ENCODE peak calls at places on chromosomes 3 and 15, in nine cellular contexts. One of them, this sample, is unnamed.

GRCh38 chr3:86711634-86712033 is 279.3 kb downstream of the VGLL3 start:
- DNase-seq in stimulated activated CD4-positive, alpha-beta T cell treated with anti-CD3 and anti-CD28 coated beads, Interleukin-1b, Interleukin-23, amount 100 ng/mL, for 24 hours: no peak
- DNase-seq in KBM-7: no peak
- DNase-seq in AG08396: no peak
- DNase-seq in hepatocyte: no peak
- DNase-seq in iPS DF 6.9: no peak
- DNase-seq in cardiac fibroblast: no peak
- DNase-seq in bronchial epithelial cell: no peak
- DNase-seq in NCI-H1105: no peak
- DNase-seq in this sample: no peak

GRCh38 chr3:196127308-196128040 is 45.6 kb upstream of the TFRC start:
- DNase-seq in cardiac fibroblast: no peak
- DNase-seq in AG08396: no peak
- DNase-seq in stimulated activated CD4-positive, alpha-beta T cell treated with anti-CD3 and anti-CD28 coated beads, Interleukin-1b, Interleukin-23, amount 100 ng/mL, for 24 hours: no peak
- DNase-seq in KBM-7: peak
- DNase-seq in hepatocyte: peak
- DNase-seq in NCI-H1105: no peak
- DNase-seq in bronchial epithelial cell: peak
- DNase-seq in iPS DF 6.9: no peak
- DNase-seq in this sample: no peak

GRCh38 chr3:171862993-171863521 is 19.9 kb downstream of the TMEM212 start:
- DNase-seq in stimulated activated CD4-positive, alpha-beta T cell treated with anti-CD3 and anti-CD28 coated beads, Interleukin-1b, Interleukin-23, amount 100 ng/mL, for 24 hours: no peak
- DNase-seq in AG08396: peak
- DNase-seq in bronchial epithelial cell: no peak
- DNase-seq in hepatocyte: no peak
- DNase-seq in KBM-7: no peak
- DNase-seq in NCI-H1105: no peak
- DNase-seq in iPS DF 6.9: no peak
- DNase-seq in cardiac fibroblast: peak
- DNase-seq in this sample: no peak

GRCh38 chr15:98727115-98728040 is 79.0 kb downstream of the IGF1R start:
- DNase-seq in NCI-H1105: no peak
- DNase-seq in cardiac fibroblast: peak
- DNase-seq in bronchial epithelial cell: peak
- DNase-seq in stimulated activated CD4-positive, alpha-beta T cell treated with anti-CD3 and anti-CD28 coated beads, Interleukin-1b, Interleukin-23, amount 100 ng/mL, for 24 hours: no peak
- DNase-seq in KBM-7: no peak
- DNase-seq in iPS DF 6.9: no peak
- DNase-seq in hepatocyte: peak
- DNase-seq in AG08396: peak
- DNase-seq in this sample: no peak

GRCh38 chr3:59289836-59290235 is 240.0 kb upstream of the CFAP20DC start:
- DNase-seq in hepatocyte: no peak
- DNase-seq in bronchial epithelial cell: peak
- DNase-seq in AG08396: no peak
- DNase-seq in KBM-7: no peak
- DNase-seq in cardiac fibroblast: no peak
- DNase-seq in NCI-H1105: no peak
- DNase-seq in iPS DF 6.9: no peak
- DNase-seq in stimulated activated CD4-positive, alpha-beta T cell treated with anti-CD3 and anti-CD28 coated beads, Interleukin-1b, Interleukin-23, amount 100 ng/mL, for 24 hours: no peak
- DNase-seq in this sample: no peak

GRCh38 chr15:100695048-100695447 is 92.7 kb downstream of the ASB7 start:
- DNase-seq in stimulated activated CD4-positive, alpha-beta T cell treated with anti-CD3 and anti-CD28 coated beads, Interleukin-1b, Interleukin-23, amount 100 ng/mL, for 24 hours: no peak
- DNase-seq in bronchial epithelial cell: no peak
- DNase-seq in NCI-H1105: no peak
- DNase-seq in AG08396: no peak
- DNase-seq in hepatocyte: no peak
- DNase-seq in iPS DF 6.9: no peak
- DNase-seq in cardiac fibroblast: peak
- DNase-seq in KBM-7: no peak
- DNase-seq in this sample: no peak

GRCh38 chr15:38414351-38414750 is 39.6 kb upstream of the FAM98B start:
- DNase-seq in bronchial epithelial cell: peak
- DNase-seq in KBM-7: peak
- DNase-seq in AG08396: peak
- DNase-seq in iPS DF 6.9: peak
- DNase-seq in stimulated activated CD4-positive, alpha-beta T cell treated with anti-CD3 and anti-CD28 coated beads, Interleukin-1b, Interleukin-23, amount 100 ng/mL, for 24 hours: no peak
- DNase-seq in hepatocyte: peak
- DNase-seq in NCI-H1105: no peak
- DNase-seq in cardiac fibroblast: peak
- DNase-seq in this sample: no peak

GRCh38 chr15:90113166-90113565 is 10.9 kb upstream of the IDH2 start:
- DNase-seq in bronchial epithelial cell: no peak
- DNase-seq in hepatocyte: no peak
- DNase-seq in NCI-H1105: no peak
- DNase-seq in stimulated activated CD4-positive, alpha-beta T cell treated with anti-CD3 and anti-CD28 coated beads, Interleukin-1b, Interleukin-23, amount 100 ng/mL, for 24 hours: no peak
- DNase-seq in iPS DF 6.9: no peak
- DNase-seq in cardiac fibroblast: no peak
- DNase-seq in AG08396: no peak
- DNase-seq in KBM-7: no peak
- DNase-seq in this sample: no peak

GRCh38 chr15:47196057-47196456 is 521.2 kb upstream of the SEMA6D start:
- DNase-seq in AG08396: peak
- DNase-seq in iPS DF 6.9: peak
- DNase-seq in hepatocyte: peak
- DNase-seq in cardiac fibroblast: peak
- DNase-seq in bronchial epithelial cell: peak
- DNase-seq in NCI-H1105: peak
- DNase-seq in stimulated activated CD4-positive, alpha-beta T cell treated with anti-CD3 and anti-CD28 coated beads, Interleukin-1b, Interleukin-23, amount 100 ng/mL, for 24 hours: no peak
- DNase-seq in KBM-7: peak
- DNase-seq in this sample: peak

GRCh38 chr15:91456251-91456718 is 356.2 kb downstream of the SV2B start:
- DNase-seq in cardiac fibroblast: peak
- DNase-seq in iPS DF 6.9: no peak
- DNase-seq in NCI-H1105: no peak
- DNase-seq in KBM-7: no peak
- DNase-seq in bronchial epithelial cell: peak
- DNase-seq in AG08396: no peak
- DNase-seq in hepatocyte: no peak
- DNase-seq in stimulated activated CD4-positive, alpha-beta T cell treated with anti-CD3 and anti-CD28 coated beads, Interleukin-1b, Interleukin-23, amount 100 ng/mL, for 24 hours: no peak
- DNase-seq in this sample: no peak

GRCh38 chr3:42043116-42043796 is 47.9 kb upstream of the TRAK1 start:
- DNase-seq in bronchial epithelial cell: no peak
- DNase-seq in cardiac fibroblast: peak
- DNase-seq in stimulated activated CD4-positive, alpha-beta T cell treated with anti-CD3 and anti-CD28 coated beads, Interleukin-1b, Interleukin-23, amount 100 ng/mL, for 24 hours: no peak
- DNase-seq in AG08396: no peak
- DNase-seq in KBM-7: no peak
- DNase-seq in hepatocyte: peak
- DNase-seq in NCI-H1105: peak
- DNase-seq in iPS DF 6.9: peak
- DNase-seq in this sample: no peak

GRCh38 chr3:3705090-3705775 is 94.0 kb upstream of the LRRN1 start:
- DNase-seq in NCI-H1105: no peak
- DNase-seq in bronchial epithelial cell: no peak
- DNase-seq in cardiac fibroblast: no peak
- DNase-seq in iPS DF 6.9: no peak
- DNase-seq in KBM-7: no peak
- DNase-seq in stimulated activated CD4-positive, alpha-beta T cell treated with anti-CD3 and anti-CD28 coated beads, Interleukin-1b, Interleukin-23, amount 100 ng/mL, for 24 hours: no peak
- DNase-seq in hepatocyte: no peak
- DNase-seq in AG08396: no peak
- DNase-seq in this sample: no peak

GRCh38 chr15:66758844-66759243 is 56.8 kb downstream of the SMAD6 start:
- DNase-seq in iPS DF 6.9: no peak
- DNase-seq in stimulated activated CD4-positive, alpha-beta T cell treated with anti-CD3 and anti-CD28 coated beads, Interleukin-1b, Interleukin-23, amount 100 ng/mL, for 24 hours: no peak
- DNase-seq in bronchial epithelial cell: peak
- DNase-seq in cardiac fibroblast: no peak
- DNase-seq in NCI-H1105: no peak
- DNase-seq in hepatocyte: no peak
- DNase-seq in KBM-7: no peak
- DNase-seq in AG08396: no peak
- DNase-seq in this sample: no peak

GRCh38 chr15:57896114-57896513 is 169.4 kb downstream of the ALDH1A2 start:
- DNase-seq in KBM-7: no peak
- DNase-seq in bronchial epithelial cell: no peak
- DNase-seq in NCI-H1105: no peak
- DNase-seq in hepatocyte: no peak
- DNase-seq in AG08396: no peak
- DNase-seq in cardiac fibroblast: no peak
- DNase-seq in stimulated activated CD4-positive, alpha-beta T cell treated with anti-CD3 and anti-CD28 coated beads, Interleukin-1b, Interleukin-23, amount 100 ng/mL, for 24 hours: no peak
- DNase-seq in iPS DF 6.9: no peak
- DNase-seq in this sample: no peak

GRCh38 chr15:39784638-39785037 is 2.0 kb upstream of the FSIP1 start:
- DNase-seq in iPS DF 6.9: no peak
- DNase-seq in cardiac fibroblast: no peak
- DNase-seq in bronchial epithelial cell: no peak
- DNase-seq in AG08396: no peak
- DNase-seq in hepatocyte: no peak
- DNase-seq in KBM-7: no peak
- DNase-seq in NCI-H1105: no peak
- DNase-seq in stimulated activated CD4-positive, alpha-beta T cell treated with anti-CD3 and anti-CD28 coated beads, Interleukin-1b, Interleukin-23, amount 100 ng/mL, for 24 hours: no peak
- DNase-seq in this sample: no peak

GRCh38 chr15:74835312-74835823 is 7.6 kb downstream of the ULK3 start:
- DNase-seq in stimulated activated CD4-positive, alpha-beta T cell treated with anti-CD3 and anti-CD28 coated beads, Interleukin-1b, Interleukin-23, amount 100 ng/mL, for 24 hours: no peak
- DNase-seq in AG08396: peak
- DNase-seq in cardiac fibroblast: peak
- DNase-seq in iPS DF 6.9: peak
- DNase-seq in KBM-7: peak
- DNase-seq in bronchial epithelial cell: peak
- DNase-seq in hepatocyte: peak
- DNase-seq in NCI-H1105: no peak
- DNase-seq in this sample: no peak

GRCh38 chr3:98565843-98566242 is 27.6 kb downstream of the CPOX start:
- DNase-seq in cardiac fibroblast: no peak
- DNase-seq in iPS DF 6.9: no peak
- DNase-seq in bronchial epithelial cell: no peak
- DNase-seq in AG08396: no peak
- DNase-seq in KBM-7: peak
- DNase-seq in NCI-H1105: no peak
- DNase-seq in stimulated activated CD4-positive, alpha-beta T cell treated with anti-CD3 and anti-CD28 coated beads, Interleukin-1b, Interleukin-23, amount 100 ng/mL, for 24 hours: no peak
- DNase-seq in hepatocyte: no peak
- DNase-seq in this sample: no peak

GRCh38 chr15:83356516-83357399 is 72.3 kb upstream of the BNC1 start:
- DNase-seq in bronchial epithelial cell: peak
- DNase-seq in hepatocyte: no peak
- DNase-seq in AG08396: no peak
- DNase-seq in cardiac fibroblast: no peak
- DNase-seq in iPS DF 6.9: no peak
- DNase-seq in KBM-7: no peak
- DNase-seq in NCI-H1105: no peak
- DNase-seq in stimulated activated CD4-positive, alpha-beta T cell treated with anti-CD3 and anti-CD28 coated beads, Interleukin-1b, Interleukin-23, amount 100 ng/mL, for 24 hours: no peak
- DNase-seq in this sample: no peak

GRCh38 chr3:108021131-108021530 is 69.7 kb downstream of the CD47 start:
- DNase-seq in NCI-H1105: no peak
- DNase-seq in KBM-7: no peak
- DNase-seq in iPS DF 6.9: no peak
- DNase-seq in AG08396: no peak
- DNase-seq in cardiac fibroblast: no peak
- DNase-seq in hepatocyte: no peak
- DNase-seq in bronchial epithelial cell: no peak
- DNase-seq in stimulated activated CD4-positive, alpha-beta T cell treated with anti-CD3 and anti-CD28 coated beads, Interleukin-1b, Interleukin-23, amount 100 ng/mL, for 24 hours: no peak
- DNase-seq in this sample: no peak

GRCh38 chr15:45862034-45862433 is 227.2 kb downstream of the SQOR start:
- DNase-seq in AG08396: no peak
- DNase-seq in cardiac fibroblast: no peak
- DNase-seq in iPS DF 6.9: no peak
- DNase-seq in hepatocyte: no peak
- DNase-seq in bronchial epithelial cell: peak
- DNase-seq in NCI-H1105: no peak
- DNase-seq in KBM-7: no peak
- DNase-seq in stimulated activated CD4-positive, alpha-beta T cell treated with anti-CD3 and anti-CD28 coated beads, Interleukin-1b, Interleukin-23, amount 100 ng/mL, for 24 hours: no peak
- DNase-seq in this sample: no peak

GRCh38 chr3:49799761-49800160 is at the start of gene CDHR4:
- DNase-seq in cardiac fibroblast: peak
- DNase-seq in hepatocyte: peak
- DNase-seq in NCI-H1105: no peak
- DNase-seq in AG08396: peak
- DNase-seq in iPS DF 6.9: no peak
- DNase-seq in stimulated activated CD4-positive, alpha-beta T cell treated with anti-CD3 and anti-CD28 coated beads, Interleukin-1b, Interleukin-23, amount 100 ng/mL, for 24 hours: no peak
- DNase-seq in KBM-7: no peak
- DNase-seq in bronchial epithelial cell: peak
- DNase-seq in this sample: no peak

GRCh38 chr15:89136818-89137772 is 48.8 kb downstream of the ABHD2 start:
- DNase-seq in stimulated activated CD4-positive, alpha-beta T cell treated with anti-CD3 and anti-CD28 coated beads, Interleukin-1b, Interleukin-23, amount 100 ng/mL, for 24 hours: no peak
- DNase-seq in cardiac fibroblast: no peak
- DNase-seq in iPS DF 6.9: no peak
- DNase-seq in AG08396: peak
- DNase-seq in bronchial epithelial cell: no peak
- DNase-seq in KBM-7: no peak
- DNase-seq in NCI-H1105: no peak
- DNase-seq in hepatocyte: no peak
- DNase-seq in this sample: no peak

GRCh38 chr15:99708563-99708962 is 24.7 kb downstream of the LYSMD4 start:
- DNase-seq in iPS DF 6.9: no peak
- DNase-seq in AG08396: peak
- DNase-seq in NCI-H1105: no peak
- DNase-seq in bronchial epithelial cell: peak
- DNase-seq in stimulated activated CD4-positive, alpha-beta T cell treated with anti-CD3 and anti-CD28 coated beads, Interleukin-1b, Interleukin-23, amount 100 ng/mL, for 24 hours: no peak
- DNase-seq in cardiac fibroblast: peak
- DNase-seq in hepatocyte: peak
- DNase-seq in KBM-7: no peak
- DNase-seq in this sample: no peak

GRCh38 chr3:197798863-197799262 is 7.8 kb downstream of the LRCH3 start:
- DNase-seq in hepatocyte: no peak
- DNase-seq in AG08396: no peak
- DNase-seq in NCI-H1105: no peak
- DNase-seq in iPS DF 6.9: no peak
- DNase-seq in bronchial epithelial cell: no peak
- DNase-seq in stimulated activated CD4-positive, alpha-beta T cell treated with anti-CD3 and anti-CD28 coated beads, Interleukin-1b, Interleukin-23, amount 100 ng/mL, for 24 hours: no peak
- DNase-seq in KBM-7: no peak
- DNase-seq in cardiac fibroblast: no peak
- DNase-seq in this sample: no peak

GRCh38 chr15:94282269-94283250 is 51.2 kb downstream of the MCTP2 start:
- DNase-seq in AG08396: no peak
- DNase-seq in hepatocyte: no peak
- DNase-seq in bronchial epithelial cell: peak
- DNase-seq in stimulated activated CD4-positive, alpha-beta T cell treated with anti-CD3 and anti-CD28 coated beads, Interleukin-1b, Interleukin-23, amount 100 ng/mL, for 24 hours: no peak
- DNase-seq in KBM-7: no peak
- DNase-seq in iPS DF 6.9: no peak
- DNase-seq in NCI-H1105: no peak
- DNase-seq in cardiac fibroblast: no peak
- DNase-seq in this sample: no peak

GRCh38 chr15:28918141-28918983 is 32.6 kb downstream of the APBA2 start:
- DNase-seq in bronchial epithelial cell: no peak
- DNase-seq in AG08396: no peak
- DNase-seq in hepatocyte: peak
- DNase-seq in NCI-H1105: no peak
- DNase-seq in cardiac fibroblast: peak
- DNase-seq in KBM-7: no peak
- DNase-seq in iPS DF 6.9: peak
- DNase-seq in stimulated activated CD4-positive, alpha-beta T cell treated with anti-CD3 and anti-CD28 coated beads, Interleukin-1b, Interleukin-23, amount 100 ng/mL, for 24 hours: no peak
- DNase-seq in this sample: no peak

This sample was measured in T follicular helper cell.